ENCODE peak calls at places on chromosomes 12 and 14, in six cellular contexts. Z is mesenchymal stem cell, L is neuronal stem cell, O is H9, V is IMR-90, J is H1. B is an unnamed sample.

GRCh38 chr14:93905623-93906022 is 21.5 kb upstream of the FAM181A start:
- DNase-seq in Z (no peak), L (no peak), O (no peak), V (no peak), J (no peak), B (no peak)

GRCh38 chr14:100140452-100141132 is 18.9 kb downstream of the DEGS2 start:
- DNase-seq in Z (peak), L (peak), O (peak), V (peak), J (peak), B (no peak)

GRCh38 chr14:104532191-104532555 is 47.4 kb upstream of the C14orf180 start:
- DNase-seq in Z (no peak), L (no peak), O (no peak), V (no peak), J (no peak), B (no peak)

GRCh38 chr12:110585231-110585799 is 2.2 kb upstream of the PPTC7 start:
- DNase-seq in Z (peak), L (no peak), O (no peak), V (peak), J (no peak), B (peak)

GRCh38 chr14:95482967-95483842 is 33.2 kb downstream of the SYNE3 start:
- DNase-seq in Z (peak), L (no peak), O (no peak), V (peak), J (no peak), B (peak)

GRCh38 chr14:88611878-88612277 is 49.0 kb downstream of the ZC3H14 start:
- DNase-seq in Z (no peak), L (no peak), O (no peak), V (peak), J (no peak), B (no peak)

GRCh38 chr12:57735952-57736742 is 2.4 kb downstream of the AGAP2 start:
- DNase-seq in Z (peak), L (no peak), O (peak), V (peak), J (no peak), B (peak)

GRCh38 chr12:19844224-19844623 is 404.9 kb downstream of the AEBP2 start:
- DNase-seq in Z (no peak), L (no peak), O (no peak), V (no peak), J (no peak), B (no peak)

GRCh38 chr12:68137278-68137930 is 22.1 kb downstream of the IFNG start:
- DNase-seq in Z (no peak), L (no peak), O (no peak), V (no peak), J (no peak), B (no peak)

GRCh38 chr12:68129979-68130378 is 29.6 kb downstream of the IFNG start:
- DNase-seq in Z (no peak), L (no peak), O (no peak), V (no peak), J (no peak), B (no peak)

DNA sequence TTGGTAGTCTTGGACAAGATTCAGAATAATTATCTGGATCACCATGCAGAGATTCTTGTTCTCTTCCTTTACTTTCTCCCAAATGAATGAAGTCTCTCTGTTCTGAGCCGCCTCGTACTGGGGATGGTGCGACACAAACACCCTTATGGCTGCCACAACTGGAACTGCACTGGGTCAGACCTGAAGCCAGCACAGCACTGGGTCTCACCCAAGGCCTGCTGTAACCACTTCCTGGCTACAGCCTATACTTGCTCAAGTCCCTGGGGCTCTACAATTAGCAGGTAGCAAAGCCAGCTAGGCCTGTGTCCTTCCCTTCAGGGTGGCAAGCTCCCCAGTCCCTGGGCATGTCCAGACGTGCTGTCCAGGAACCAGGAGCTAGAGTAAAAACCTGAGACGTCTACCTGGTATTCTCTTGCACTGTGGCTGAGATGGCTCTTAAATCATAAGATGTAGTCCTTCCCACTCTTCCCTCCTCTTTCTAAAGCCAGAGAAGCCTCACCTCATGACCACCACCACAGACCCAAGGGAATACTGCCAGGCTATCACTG is 27.6 kb downstream of the IFNG start:
- DNase-seq in Z (no peak), L (no peak), O (no peak), V (no peak), J (no peak), B (peak)
- H2AFZ ChIP-seq in Z (no peak), L (no peak), O (no peak), V (no peak), J (no peak), B (no peak)

GRCh38 chr12:9651265-9651729 is 18.2 kb upstream of the CLEC2D start:
- DNase-seq in Z (peak), L (no peak), O (no peak), V (peak), J (no peak), B (no peak)
- H4K8ac ChIP-seq in Z (peak), L (no peak), O (no peak), V (peak), J (no peak), B (peak)

GRCh38 chr12:104319028-104319427 is 15.5 kb downstream of the EID3 start:
- DNase-seq in Z (no peak), L (no peak), O (no peak), V (no peak), J (no peak), B (no peak)
- H2BK5ac ChIP-seq in Z (no peak), L (no peak), O (no peak), V (peak), J (no peak), B (no peak)

GRCh38 chr14:63933701-63934100 is 80.9 kb downstream of the SYNE2 start:
- DNase-seq in Z (no peak), L (peak), O (no peak), V (no peak), J (no peak), B (no peak)
- H2AFZ ChIP-seq in Z (no peak), L (no peak), O (no peak), V (no peak), J (no peak), B (no peak)